ENCODE peak calls at places on chromosomes 7 and 10, in six cellular contexts. One of them, this sample, is unnamed.

GRCh38 chr10:114492351-114493037 is 88.2 kb upstream of the AFAP1L2 start:
- DNase-seq in psoas muscle: no peak
- DNase-seq in fibroblast of the aortic adventitia: no peak
- DNase-seq in AG09309: no peak
- DNase-seq in fibroblast of pulmonary artery: peak
- DNase-seq in neural progenitor cell: no peak
- DNase-seq in this sample: no peak

GRCh38 chr10:24467605-24468004 is 256.1 kb downstream of the ARHGAP21 start:
- DNase-seq in neural progenitor cell: no peak
- DNase-seq in fibroblast of pulmonary artery: peak
- DNase-seq in AG09309: no peak
- DNase-seq in fibroblast of the aortic adventitia: no peak
- DNase-seq in psoas muscle: no peak
- DNase-seq in this sample: peak

GRCh38 chr7:79822620-79823240 is 311.9 kb upstream of the GNAI1 start:
- DNase-seq in AG09309: no peak
- DNase-seq in fibroblast of pulmonary artery: no peak
- DNase-seq in psoas muscle: no peak
- DNase-seq in fibroblast of the aortic adventitia: peak
- DNase-seq in neural progenitor cell: no peak
- DNase-seq in this sample: no peak

GRCh38 chr7:74606101-74606908 is 51.2 kb upstream of the GTF2I start:
- DNase-seq in neural progenitor cell: peak
- DNase-seq in AG09309: no peak
- DNase-seq in fibroblast of the aortic adventitia: no peak
- DNase-seq in psoas muscle: peak
- DNase-seq in fibroblast of pulmonary artery: no peak
- DNase-seq in this sample: no peak

GRCh38 chr10:95237376-95238170 is 43.5 kb downstream of the ACSM6 start:
- DNase-seq in neural progenitor cell: no peak
- DNase-seq in AG09309: no peak
- DNase-seq in fibroblast of the aortic adventitia: no peak
- DNase-seq in psoas muscle: no peak
- DNase-seq in fibroblast of pulmonary artery: no peak
- DNase-seq in this sample: peak

GRCh38 chr7:99831595-99831994 is 3.8 kb downstream of the CYP3A43 start:
- DNase-seq in neural progenitor cell: no peak
- DNase-seq in fibroblast of pulmonary artery: no peak
- DNase-seq in psoas muscle: no peak
- DNase-seq in AG09309: no peak
- DNase-seq in fibroblast of the aortic adventitia: no peak
- DNase-seq in this sample: no peak

GRCh38 chr10:88209837-88210552 is 346.6 kb downstream of the PTEN start:
- DNase-seq in AG09309: peak
- DNase-seq in fibroblast of pulmonary artery: no peak
- DNase-seq in fibroblast of the aortic adventitia: peak
- DNase-seq in neural progenitor cell: no peak
- DNase-seq in psoas muscle: no peak
- DNase-seq in this sample: peak

GRCh38 chr7:141649137-141649864 is 52.7 kb downstream of the DENND11 start:
- DNase-seq in neural progenitor cell: no peak
- DNase-seq in psoas muscle: no peak
- DNase-seq in fibroblast of pulmonary artery: peak
- DNase-seq in AG09309: no peak
- DNase-seq in fibroblast of the aortic adventitia: no peak
- DNase-seq in this sample: peak

GRCh38 chr10:23172846-23173548 is 19.1 kb upstream of the PTF1A start:
- DNase-seq in fibroblast of pulmonary artery: no peak
- DNase-seq in fibroblast of the aortic adventitia: no peak
- DNase-seq in AG09309: no peak
- DNase-seq in neural progenitor cell: peak
- DNase-seq in psoas muscle: no peak
- DNase-seq in this sample: no peak

GRCh38 chr10:72499697-72500096 is 126.2 kb downstream of the MICU1 start:
- DNase-seq in fibroblast of pulmonary artery: no peak
- DNase-seq in AG09309: no peak
- DNase-seq in neural progenitor cell: no peak
- DNase-seq in fibroblast of the aortic adventitia: no peak
- DNase-seq in psoas muscle: no peak
- DNase-seq in this sample: no peak

GRCh38 chr7:2081526-2082356 is 151.0 kb downstream of the MAD1L1 start:
- DNase-seq in neural progenitor cell: no peak
- DNase-seq in AG09309: no peak
- DNase-seq in fibroblast of pulmonary artery: no peak
- DNase-seq in fibroblast of the aortic adventitia: no peak
- DNase-seq in psoas muscle: no peak
- DNase-seq in this sample: no peak

GRCh38 chr7:73817121-73817520 is 13.7 kb upstream of the CLDN4 start:
- DNase-seq in fibroblast of the aortic adventitia: no peak
- DNase-seq in neural progenitor cell: no peak
- DNase-seq in fibroblast of pulmonary artery: no peak
- DNase-seq in psoas muscle: no peak
- DNase-seq in AG09309: no peak
- DNase-seq in this sample: no peak

GRCh38 chr10:32104622-32105509 is 48.6 kb upstream of the KIF5B start:
- DNase-seq in neural progenitor cell: no peak
- DNase-seq in fibroblast of pulmonary artery: no peak
- DNase-seq in AG09309: peak
- DNase-seq in psoas muscle: no peak
- DNase-seq in fibroblast of the aortic adventitia: peak
- DNase-seq in this sample: peak

GRCh38 chr10:126459032-126459831 is 71.0 kb upstream of the ADAM12 start:
- DNase-seq in fibroblast of the aortic adventitia: peak
- DNase-seq in fibroblast of pulmonary artery: peak
- DNase-seq in neural progenitor cell: peak
- DNase-seq in psoas muscle: no peak
- DNase-seq in AG09309: peak
- DNase-seq in this sample: peak

GRCh38 chr10:60817135-60817805 is 39.0 kb downstream of the CDK1 start:
- DNase-seq in fibroblast of pulmonary artery: peak
- DNase-seq in fibroblast of the aortic adventitia: peak
- DNase-seq in neural progenitor cell: no peak
- DNase-seq in psoas muscle: no peak
- DNase-seq in AG09309: no peak
- DNase-seq in this sample: peak

GRCh38 chr10:43318456-43318855 is 51.6 kb upstream of the RASGEF1A start:
- DNase-seq in fibroblast of the aortic adventitia: no peak
- DNase-seq in psoas muscle: no peak
- DNase-seq in fibroblast of pulmonary artery: no peak
- DNase-seq in AG09309: no peak
- DNase-seq in neural progenitor cell: no peak
- DNase-seq in this sample: no peak

GRCh38 chr7:479948-480499 is 39.6 kb downstream of the PDGFA start:
- DNase-seq in fibroblast of the aortic adventitia: no peak
- DNase-seq in fibroblast of pulmonary artery: no peak
- DNase-seq in neural progenitor cell: no peak
- DNase-seq in AG09309: no peak
- DNase-seq in psoas muscle: peak
- DNase-seq in this sample: no peak

GRCh38 chr10:103712898-103713498 is 142.4 kb downstream of the SH3PXD2A start:
- DNase-seq in fibroblast of the aortic adventitia: peak
- DNase-seq in psoas muscle: peak
- DNase-seq in AG09309: peak
- DNase-seq in neural progenitor cell: peak
- DNase-seq in fibroblast of pulmonary artery: peak
- DNase-seq in this sample: peak

GRCh38 chr10:132685921-132686680 is 99.8 kb downstream of the NKX6-2 start:
- DNase-seq in fibroblast of the aortic adventitia: no peak
- DNase-seq in neural progenitor cell: no peak
- DNase-seq in fibroblast of pulmonary artery: no peak
- DNase-seq in AG09309: no peak
- DNase-seq in psoas muscle: peak
- DNase-seq in this sample: no peak

GRCh38 chr10:106958591-106959328 is 205.7 kb downstream of the SORCS1 start:
- DNase-seq in neural progenitor cell: no peak
- DNase-seq in AG09309: no peak
- DNase-seq in psoas muscle: no peak
- DNase-seq in fibroblast of pulmonary artery: no peak
- DNase-seq in fibroblast of the aortic adventitia: no peak
- DNase-seq in this sample: no peak

GRCh38 chr10:77800738-77801266 is 125.8 kb downstream of the DLG5 start:
- DNase-seq in fibroblast of pulmonary artery: no peak
- DNase-seq in fibroblast of the aortic adventitia: no peak
- DNase-seq in psoas muscle: no peak
- DNase-seq in neural progenitor cell: no peak
- DNase-seq in AG09309: no peak
- DNase-seq in this sample: no peak

GRCh38 chr7:92717982-92718716 is 118.2 kb downstream of the CDK6 start:
- DNase-seq in fibroblast of pulmonary artery: peak
- DNase-seq in AG09309: no peak
- DNase-seq in neural progenitor cell: no peak
- DNase-seq in fibroblast of the aortic adventitia: peak
- DNase-seq in psoas muscle: peak
- DNase-seq in this sample: peak

GRCh38 chr7:111765936-111766643 is 203.8 kb upstream of the IMMP2L start:
- DNase-seq in psoas muscle: no peak
- DNase-seq in neural progenitor cell: no peak
- DNase-seq in fibroblast of pulmonary artery: no peak
- DNase-seq in fibroblast of the aortic adventitia: peak
- DNase-seq in AG09309: no peak
- DNase-seq in this sample: peak

GRCh38 chr7:19869979-19870378 is 96.6 kb upstream of the TMEM196 start:
- DNase-seq in fibroblast of pulmonary artery: no peak
- DNase-seq in AG09309: no peak
- DNase-seq in neural progenitor cell: no peak
- DNase-seq in fibroblast of the aortic adventitia: no peak
- DNase-seq in psoas muscle: no peak
- DNase-seq in this sample: no peak

GRCh38 chr7:92932450-92932849 is 96.1 kb upstream of the CDK6 start:
- DNase-seq in fibroblast of pulmonary artery: no peak
- DNase-seq in fibroblast of the aortic adventitia: no peak
- DNase-seq in AG09309: no peak
- DNase-seq in psoas muscle: no peak
- DNase-seq in neural progenitor cell: no peak
- DNase-seq in this sample: no peak

GRCh38 chr7:129780257-129781127 is 169.0 kb downstream of the NRF1 start:
- DNase-seq in fibroblast of pulmonary artery: no peak
- DNase-seq in AG09309: no peak
- DNase-seq in psoas muscle: peak
- DNase-seq in fibroblast of the aortic adventitia: no peak
- DNase-seq in neural progenitor cell: peak
- DNase-seq in this sample: no peak

GRCh38 chr7:129778770-129779601 is 167.5 kb downstream of the NRF1 start:
- DNase-seq in fibroblast of the aortic adventitia: no peak
- DNase-seq in fibroblast of pulmonary artery: no peak
- DNase-seq in AG09309: no peak
- DNase-seq in neural progenitor cell: peak
- DNase-seq in psoas muscle: no peak
- DNase-seq in this sample: no peak

GRCh38 chr7:129777993-129778769 is 166.7 kb downstream of the NRF1 start:
- DNase-seq in psoas muscle: no peak
- DNase-seq in fibroblast of pulmonary artery: no peak
- DNase-seq in neural progenitor cell: peak
- DNase-seq in AG09309: no peak
- DNase-seq in fibroblast of the aortic adventitia: no peak
- DNase-seq in this sample: no peak

GRCh38 chr7:129781128-129781855 is 169.8 kb downstream of the NRF1 start:
- DNase-seq in neural progenitor cell: no peak
- DNase-seq in psoas muscle: no peak
- DNase-seq in fibroblast of the aortic adventitia: no peak
- DNase-seq in fibroblast of pulmonary artery: no peak
- DNase-seq in AG09309: no peak
- DNase-seq in this sample: no peak

DNA sequence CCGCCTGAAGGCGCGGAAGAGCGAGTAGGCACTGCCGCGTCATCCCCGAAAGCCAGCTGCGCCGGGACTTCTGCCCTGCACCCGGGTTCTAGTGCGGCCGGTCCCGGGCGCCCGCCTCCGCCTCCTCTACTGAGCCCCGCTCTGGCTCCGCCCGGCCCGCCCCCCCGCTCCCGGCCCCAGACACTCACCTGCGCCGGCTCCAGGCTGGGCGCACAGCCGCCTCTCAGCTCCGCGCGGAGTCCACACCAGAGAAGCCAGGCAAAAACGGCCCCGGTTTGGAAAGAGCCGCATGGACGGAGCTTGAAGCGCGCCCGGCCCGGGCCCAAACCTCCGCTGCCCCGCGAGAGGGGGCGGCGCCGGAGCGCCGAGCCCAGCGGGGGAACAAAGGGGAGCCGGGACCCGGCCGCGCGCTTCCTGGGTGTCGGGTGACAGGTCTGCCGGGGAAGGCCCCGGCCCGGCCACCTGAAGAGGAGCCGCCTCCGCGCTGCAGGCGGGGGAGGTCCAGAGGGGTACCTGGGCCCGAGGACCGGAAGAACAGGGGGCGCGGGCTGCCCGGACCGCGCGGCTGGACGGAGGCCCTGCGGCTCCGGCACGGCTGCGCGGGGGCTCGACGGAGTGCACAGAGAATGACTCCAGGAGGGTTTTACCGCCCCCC is 168.2 kb downstream of the NRF1 start:
- DNase-seq in AG09309: no peak
- DNase-seq in fibroblast of pulmonary artery: no peak
- DNase-seq in fibroblast of the aortic adventitia: no peak
- DNase-seq in psoas muscle: no peak
- DNase-seq in neural progenitor cell: peak
- DNase-seq in this sample: no peak
- H3K4me3 ChIP-seq in AG09309: no peak
- H3K4me3 ChIP-seq in fibroblast of pulmonary artery: no peak
- H3K4me3 ChIP-seq in fibroblast of the aortic adventitia: no peak
- H3K4me3 ChIP-seq in psoas muscle: peak
- H3K4me3 ChIP-seq in neural progenitor cell: peak
- H3K4me3 ChIP-seq in this sample: no peak

GRCh38 chr10:102545265-102545664 is 41.5 kb downstream of the SUFU start:
- DNase-seq in AG09309: no peak
- DNase-seq in psoas muscle: no peak
- DNase-seq in fibroblast of the aortic adventitia: no peak
- DNase-seq in neural progenitor cell: no peak
- DNase-seq in fibroblast of pulmonary artery: no peak
- DNase-seq in this sample: no peak
- TF ChIP-seq CTCF in AG09309: no peak
- TF ChIP-seq CTCF in psoas muscle: no peak
- TF ChIP-seq CTCF in fibroblast of the aortic adventitia: no peak
- TF ChIP-seq CTCF in neural progenitor cell: no peak
- TF ChIP-seq CTCF in fibroblast of pulmonary artery: no peak
- TF ChIP-seq CTCF in this sample: no peak

GRCh38 chr10:1050555-1050954 is 1.6 kb upstream of the IDI1 start:
- DNase-seq in fibroblast of pulmonary artery: no peak
- DNase-seq in psoas muscle: no peak
- DNase-seq in fibroblast of the aortic adventitia: no peak
- DNase-seq in AG09309: no peak
- DNase-seq in neural progenitor cell: peak
- DNase-seq in this sample: no peak
- H3K4me3 ChIP-seq in fibroblast of pulmonary artery: peak
- H3K4me3 ChIP-seq in psoas muscle: peak
- H3K4me3 ChIP-seq in fibroblast of the aortic adventitia: peak
- H3K4me3 ChIP-seq in AG09309: peak
- H3K4me3 ChIP-seq in neural progenitor cell: peak
- H3K4me3 ChIP-seq in this sample: peak

GRCh38 chr10:7866191-7866590 is 47.9 kb downstream of the TAF3 start:
- DNase-seq in fibroblast of the aortic adventitia: no peak
- DNase-seq in AG09309: no peak
- DNase-seq in neural progenitor cell: no peak
- DNase-seq in psoas muscle: no peak
- DNase-seq in fibroblast of pulmonary artery: no peak
- DNase-seq in this sample: no peak

GRCh38 chr10:7874864-7875263 is 56.6 kb downstream of the TAF3 start:
- DNase-seq in fibroblast of pulmonary artery: no peak
- DNase-seq in AG09309: no peak
- DNase-seq in neural progenitor cell: no peak
- DNase-seq in fibroblast of the aortic adventitia: no peak
- DNase-seq in psoas muscle: no peak
- DNase-seq in this sample: no peak

GRCh38 chr10:7876541-7877127 is 58.3 kb downstream of the TAF3 start:
- DNase-seq in psoas muscle: no peak
- DNase-seq in fibroblast of the aortic adventitia: no peak
- DNase-seq in AG09309: no peak
- DNase-seq in neural progenitor cell: no peak
- DNase-seq in fibroblast of pulmonary artery: no peak
- DNase-seq in this sample: no peak

GRCh38 chr10:7872041-7872442 is 53.7 kb downstream of the TAF3 start:
- DNase-seq in psoas muscle: no peak
- DNase-seq in AG09309: no peak
- DNase-seq in fibroblast of the aortic adventitia: peak
- DNase-seq in neural progenitor cell: peak
- DNase-seq in fibroblast of pulmonary artery: peak
- DNase-seq in this sample: peak
- TF ChIP-seq CTCF in psoas muscle: peak
- TF ChIP-seq CTCF in AG09309: peak
- TF ChIP-seq CTCF in fibroblast of the aortic adventitia: peak
- TF ChIP-seq CTCF in neural progenitor cell: peak
- TF ChIP-seq CTCF in fibroblast of pulmonary artery: peak
- TF ChIP-seq CTCF in this sample: peak